ENCODE peak calls at places on chromosomes 1 and 21, in nine cellular contexts. One of them, this sample, is unnamed.

GRCh38 chr1:201756411-201756810 is 72.5 kb upstream of the IPO9 start:
- DNase-seq in thoracic aorta: no peak
- DNase-seq in right atrium auricular region: no peak
- DNase-seq in upper lobe of left lung: no peak
- DNase-seq in upper lobe of right lung: no peak
- DNase-seq in brain microvascular endothelial cell: peak; percentile 62
- DNase-seq in psoas muscle: no peak
- DNase-seq in left ventricle myocardium inferior: no peak
- DNase-seq in endodermal cell: no peak
- DNase-seq in this sample: peak; percentile 74

GRCh38 chr1:211344335-211344664 is 17.7 kb downstream of the TRAF5 start:
- DNase-seq in upper lobe of left lung: no peak
- DNase-seq in endodermal cell: no peak
- DNase-seq in brain microvascular endothelial cell: peak; percentile 82
- DNase-seq in psoas muscle: no peak
- DNase-seq in upper lobe of right lung: no peak
- DNase-seq in left ventricle myocardium inferior: no peak
- DNase-seq in thoracic aorta: no peak
- DNase-seq in right atrium auricular region: no peak
- DNase-seq in this sample: no peak

GRCh38 chr21:45948576-45949141 is 32.9 kb upstream of the COL6A1 start:
- DNase-seq in psoas muscle: no peak
- DNase-seq in upper lobe of left lung: peak; percentile 65
- DNase-seq in right atrium auricular region: no peak
- DNase-seq in brain microvascular endothelial cell: no peak
- DNase-seq in thoracic aorta: no peak
- DNase-seq in left ventricle myocardium inferior: no peak
- DNase-seq in endodermal cell: no peak
- DNase-seq in upper lobe of right lung: no peak
- DNase-seq in this sample: no peak

GRCh38 chr1:235588916-235589515 is 60.6 kb downstream of the GNG4 start:
- DNase-seq in brain microvascular endothelial cell: peak; percentile 55
- DNase-seq in upper lobe of right lung: peak; percentile 31
- DNase-seq in right atrium auricular region: no peak
- DNase-seq in upper lobe of left lung: no peak
- DNase-seq in left ventricle myocardium inferior: no peak
- DNase-seq in psoas muscle: no peak
- DNase-seq in endodermal cell: no peak
- DNase-seq in thoracic aorta: no peak
- DNase-seq in this sample: no peak

GRCh38 chr1:201260236-201260591 is 23.1 kb upstream of the PKP1 start:
- DNase-seq in psoas muscle: no peak
- DNase-seq in brain microvascular endothelial cell: no peak
- DNase-seq in right atrium auricular region: no peak
- DNase-seq in left ventricle myocardium inferior: no peak
- DNase-seq in endodermal cell: no peak
- DNase-seq in upper lobe of right lung: no peak
- DNase-seq in thoracic aorta: no peak
- DNase-seq in upper lobe of left lung: no peak
- DNase-seq in this sample: no peak

GRCh38 chr21:39263372-39263771 is 50.1 kb downstream of the BRWD1 start:
- DNase-seq in psoas muscle: no peak
- DNase-seq in left ventricle myocardium inferior: no peak
- DNase-seq in right atrium auricular region: no peak
- DNase-seq in endodermal cell: no peak
- DNase-seq in upper lobe of right lung: no peak
- DNase-seq in upper lobe of left lung: no peak
- DNase-seq in brain microvascular endothelial cell: no peak
- DNase-seq in thoracic aorta: no peak
- DNase-seq in this sample: no peak

GRCh38 chr1:91795601-91796389 is 90.2 kb downstream of the TGFBR3 start:
- DNase-seq in thoracic aorta: no peak
- DNase-seq in left ventricle myocardium inferior: no peak
- DNase-seq in brain microvascular endothelial cell: peak; percentile 42
- DNase-seq in upper lobe of right lung: no peak
- DNase-seq in right atrium auricular region: no peak
- DNase-seq in endodermal cell: no peak
- DNase-seq in psoas muscle: no peak
- DNase-seq in upper lobe of left lung: no peak
- DNase-seq in this sample: no peak

GRCh38 chr1:188778578-188778977 is 1699.1 kb downstream of the BRINP3 start:
- DNase-seq in psoas muscle: no peak
- DNase-seq in right atrium auricular region: no peak
- DNase-seq in upper lobe of left lung: no peak
- DNase-seq in endodermal cell: no peak
- DNase-seq in thoracic aorta: no peak
- DNase-seq in left ventricle myocardium inferior: no peak
- DNase-seq in brain microvascular endothelial cell: no peak
- DNase-seq in upper lobe of right lung: no peak
- DNase-seq in this sample: no peak

GRCh38 chr1:32266926-32267645 is 16.0 kb downstream of the LCK start:
- DNase-seq in thoracic aorta: no peak
- DNase-seq in upper lobe of right lung: no peak
- DNase-seq in psoas muscle: no peak
- DNase-seq in brain microvascular endothelial cell: peak; percentile 45
- DNase-seq in endodermal cell: no peak
- DNase-seq in left ventricle myocardium inferior: no peak
- DNase-seq in upper lobe of left lung: no peak
- DNase-seq in right atrium auricular region: no peak
- DNase-seq in this sample: no peak

GRCh38 chr1:54543729-54544496 is 4.1 kb upstream of the ACOT11 start:
- DNase-seq in upper lobe of left lung: no peak
- DNase-seq in left ventricle myocardium inferior: no peak
- DNase-seq in right atrium auricular region: no peak
- DNase-seq in upper lobe of right lung: no peak
- DNase-seq in brain microvascular endothelial cell: no peak
- DNase-seq in thoracic aorta: no peak
- DNase-seq in psoas muscle: no peak
- DNase-seq in endodermal cell: no peak
- DNase-seq in this sample: no peak

GRCh38 chr21:41147096-41147978 is 20.6 kb upstream of the BACE2 start:
- DNase-seq in endodermal cell: peak; percentile 66
- DNase-seq in upper lobe of left lung: no peak
- DNase-seq in left ventricle myocardium inferior: no peak
- DNase-seq in psoas muscle: no peak
- DNase-seq in brain microvascular endothelial cell: no peak
- DNase-seq in right atrium auricular region: no peak
- DNase-seq in thoracic aorta: no peak
- DNase-seq in upper lobe of right lung: no peak
- DNase-seq in this sample: no peak

GRCh38 chr1:78420185-78420584 is 70.6 kb upstream of the PTGFR start:
- DNase-seq in right atrium auricular region: no peak
- DNase-seq in thoracic aorta: no peak
- DNase-seq in upper lobe of right lung: no peak
- DNase-seq in upper lobe of left lung: no peak
- DNase-seq in endodermal cell: no peak
- DNase-seq in left ventricle myocardium inferior: no peak
- DNase-seq in psoas muscle: no peak
- DNase-seq in brain microvascular endothelial cell: no peak
- DNase-seq in this sample: no peak

GRCh38 chr1:154595621-154596020 is 12.4 kb downstream of the ADAR start:
- DNase-seq in left ventricle myocardium inferior: no peak
- DNase-seq in psoas muscle: no peak
- DNase-seq in brain microvascular endothelial cell: no peak
- DNase-seq in thoracic aorta: no peak
- DNase-seq in right atrium auricular region: no peak
- DNase-seq in upper lobe of left lung: no peak
- DNase-seq in endodermal cell: no peak
- DNase-seq in upper lobe of right lung: no peak
- DNase-seq in this sample: no peak

GRCh38 chr1:90509225-90510048 is 207.7 kb downstream of the BARHL2 start:
- DNase-seq in psoas muscle: no peak
- DNase-seq in brain microvascular endothelial cell: no peak
- DNase-seq in endodermal cell: no peak
- DNase-seq in upper lobe of left lung: no peak
- DNase-seq in thoracic aorta: no peak
- DNase-seq in upper lobe of right lung: no peak
- DNase-seq in right atrium auricular region: no peak
- DNase-seq in left ventricle myocardium inferior: no peak
- DNase-seq in this sample: no peak

DNA sequence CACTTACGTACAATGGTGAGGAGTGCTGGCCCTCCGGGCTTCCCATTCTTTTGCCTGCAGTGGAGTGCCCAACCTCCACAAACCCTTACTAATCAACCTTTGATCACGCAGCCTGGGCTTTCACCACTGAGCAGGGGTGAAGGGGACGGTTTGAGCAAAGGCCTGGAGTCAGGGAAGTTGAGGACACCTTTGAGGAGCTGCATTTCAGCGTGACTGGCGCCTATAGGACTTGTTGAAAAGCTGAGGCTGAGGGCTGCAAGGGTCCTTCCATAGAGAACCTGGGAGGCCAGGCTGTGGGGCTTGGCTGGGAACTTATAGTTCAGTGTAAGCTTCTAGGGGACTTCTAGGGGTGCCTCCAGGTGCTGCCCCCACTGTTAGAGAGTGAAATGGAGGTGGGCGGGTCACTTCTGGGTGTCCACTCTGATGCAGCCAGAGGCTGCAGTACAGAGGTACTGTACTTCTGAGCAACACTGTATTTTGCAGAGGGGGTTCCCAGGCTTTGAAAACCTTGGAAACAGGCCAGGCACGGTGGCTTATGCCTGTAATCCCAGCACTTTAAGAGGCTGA is 9.8 kb downstream of the SYTL1 start:
- DNase-seq in psoas muscle: no peak
- DNase-seq in right atrium auricular region: no peak
- DNase-seq in upper lobe of right lung: no peak
- DNase-seq in thoracic aorta: no peak
- DNase-seq in endodermal cell: no peak
- DNase-seq in upper lobe of left lung: no peak
- DNase-seq in left ventricle myocardium inferior: no peak
- DNase-seq in brain microvascular endothelial cell: no peak
- DNase-seq in this sample: no peak
- H3K4me3 ChIP-seq in psoas muscle: no peak overlapping the region
- H3K4me3 ChIP-seq in right atrium auricular region: no peak overlapping the region
- H3K4me3 ChIP-seq in upper lobe of right lung: no peak overlapping the region
- H3K4me3 ChIP-seq in thoracic aorta: peak overlapping the region; percentile 73
- H3K4me3 ChIP-seq in endodermal cell: peak overlapping the region; percentile 73
- H3K4me3 ChIP-seq in upper lobe of left lung: peak overlapping the region; percentile 2
- H3K4me3 ChIP-seq in left ventricle myocardium inferior: peak overlapping the region; percentile 69
- H3K4me3 ChIP-seq in brain microvascular endothelial cell: no peak overlapping the region
- H3K4me3 ChIP-seq in this sample: no peak overlapping the region

GRCh38 chr21:33924766-33925100 is 9.1 kb upstream of the ATP5PO start:
- DNase-seq in upper lobe of right lung: no peak
- DNase-seq in right atrium auricular region: no peak
- DNase-seq in brain microvascular endothelial cell: no peak
- DNase-seq in thoracic aorta: no peak
- DNase-seq in endodermal cell: no peak
- DNase-seq in left ventricle myocardium inferior: no peak
- DNase-seq in psoas muscle: no peak
- DNase-seq in upper lobe of left lung: no peak
- DNase-seq in this sample: no peak

DNA sequence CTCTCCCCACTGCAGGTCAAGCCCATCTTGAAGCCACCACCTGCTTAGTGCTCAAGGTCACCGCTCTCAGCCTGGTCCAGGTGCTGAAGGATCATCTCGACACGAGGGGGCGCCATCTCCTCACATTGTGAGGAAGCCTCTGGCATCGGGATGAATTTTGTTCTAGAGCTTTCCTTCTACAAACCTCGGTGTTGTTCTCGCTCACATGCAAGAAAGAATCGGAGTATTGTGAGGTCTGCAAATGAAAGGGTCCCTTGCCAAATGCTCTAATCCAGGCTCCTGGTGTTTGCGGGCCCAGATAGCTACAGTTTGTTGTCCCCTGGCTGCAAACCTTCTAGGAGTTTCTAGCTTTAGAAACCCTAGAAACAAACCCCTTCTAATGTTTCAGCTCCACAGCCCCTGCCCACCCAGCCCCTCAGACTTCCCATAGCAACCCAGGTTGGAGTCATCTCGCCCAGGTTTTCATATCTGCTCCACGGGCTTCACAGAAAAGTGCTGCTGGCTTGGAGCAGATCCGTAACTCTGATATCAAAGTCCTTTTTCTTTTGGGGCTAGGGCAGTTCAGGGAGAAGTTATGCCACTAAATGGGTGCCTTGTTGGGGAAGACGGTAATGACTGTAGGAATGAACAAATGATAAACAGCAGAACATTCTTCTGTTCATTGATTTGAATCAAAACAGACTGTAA is 8.6 kb upstream of the ATP5PO start:
- DNase-seq in left ventricle myocardium inferior: peak; percentile 88
- DNase-seq in upper lobe of left lung: no peak
- DNase-seq in endodermal cell: peak; percentile 96
- DNase-seq in thoracic aorta: peak; percentile 47
- DNase-seq in upper lobe of right lung: peak; percentile 92
- DNase-seq in brain microvascular endothelial cell: peak; percentile 69
- DNase-seq in psoas muscle: peak; percentile 93
- DNase-seq in right atrium auricular region: peak; percentile 91
- DNase-seq in this sample: no peak
- TF ChIP-seq CTCF in left ventricle myocardium inferior: peak; percentile 94
- TF ChIP-seq CTCF in upper lobe of left lung: peak; percentile 86
- TF ChIP-seq CTCF in endodermal cell: peak; percentile 95
- TF ChIP-seq CTCF in thoracic aorta: peak; percentile 89
- TF ChIP-seq CTCF in upper lobe of right lung: peak; percentile 93
- TF ChIP-seq CTCF in brain microvascular endothelial cell: peak; percentile 93
- TF ChIP-seq CTCF in psoas muscle: peak; percentile 92
- TF ChIP-seq CTCF in right atrium auricular region: peak; percentile 81
- TF ChIP-seq CTCF in this sample: peak; percentile 86

DNA sequence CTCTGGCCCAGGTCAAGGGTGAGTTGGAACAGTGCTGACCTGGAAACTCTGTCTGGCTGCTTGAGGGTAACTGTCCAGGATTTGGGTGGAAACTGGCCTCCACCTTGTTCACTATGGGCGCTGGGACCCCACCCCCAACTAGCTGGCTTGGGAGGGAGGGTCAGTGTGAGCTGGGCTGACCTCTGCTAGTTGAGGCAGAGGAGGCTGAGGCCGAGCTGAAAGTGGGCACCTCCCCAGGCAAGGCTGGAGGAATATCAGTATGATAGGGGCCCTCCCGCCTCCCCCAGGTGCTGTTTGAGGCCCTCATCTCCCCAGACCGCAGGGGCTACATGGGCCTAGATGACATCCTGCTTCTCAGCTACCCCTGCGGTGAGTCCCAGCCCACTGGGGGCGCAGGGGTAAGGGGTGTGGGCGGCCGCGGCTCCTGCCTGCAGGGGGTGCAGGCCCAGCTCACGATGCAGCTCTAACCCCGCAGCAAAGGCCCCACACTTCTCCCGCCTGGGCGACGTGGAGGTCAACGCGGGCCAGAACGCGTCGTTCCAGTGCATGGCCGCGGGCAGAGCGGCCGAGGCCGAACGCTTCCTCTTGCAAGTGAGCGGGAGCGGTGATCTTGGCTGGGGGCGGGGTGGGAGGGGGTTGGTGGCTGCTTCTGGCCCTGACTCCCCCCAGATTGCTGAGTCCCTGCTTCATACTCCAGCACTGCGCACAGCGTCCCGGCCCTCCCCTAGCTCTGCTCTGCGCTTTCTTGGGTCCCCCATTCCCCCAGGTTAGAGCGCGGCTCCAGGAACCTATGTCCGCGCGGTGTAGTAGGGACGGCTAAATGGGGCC is 22.9 kb downstream of the PTPRU start:
- DNase-seq in thoracic aorta: no peak
- DNase-seq in right atrium auricular region: no peak
- DNase-seq in upper lobe of right lung: peak; percentile 64
- DNase-seq in brain microvascular endothelial cell: no peak
- DNase-seq in endodermal cell: peak; percentile 79
- DNase-seq in upper lobe of left lung: peak; percentile 86
- DNase-seq in left ventricle myocardium inferior: no peak
- DNase-seq in psoas muscle: no peak
- DNase-seq in this sample: no peak
- H3K27me3 ChIP-seq in thoracic aorta: no peaks in the 10 kb centered on the region
- H3K27me3 ChIP-seq in right atrium auricular region: no peaks in the 10 kb centered on the region
- H3K27me3 ChIP-seq in upper lobe of right lung: peaks cover 16% of the 10 kb centered on the region
- H3K27me3 ChIP-seq in brain microvascular endothelial cell: no peaks in the 10 kb centered on the region
- H3K27me3 ChIP-seq in endodermal cell: peaks cover 5% of the 10 kb centered on the region
- H3K27me3 ChIP-seq in upper lobe of left lung: no peaks in the 10 kb centered on the region
- H3K27me3 ChIP-seq in left ventricle myocardium inferior: peaks cover 34% of the 10 kb centered on the region
- H3K27me3 ChIP-seq in psoas muscle: no peaks in the 10 kb centered on the region
- H3K27me3 ChIP-seq in this sample: no peaks in the 10 kb centered on the region

GRCh38 chr1:111745670-111746613 is 6.7 kb upstream of the INKA2 start:
- DNase-seq in left ventricle myocardium inferior: no peak
- DNase-seq in upper lobe of left lung: no peak
- DNase-seq in thoracic aorta: no peak
- DNase-seq in psoas muscle: no peak
- DNase-seq in endodermal cell: no peak
- DNase-seq in right atrium auricular region: no peak
- DNase-seq in upper lobe of right lung: no peak
- DNase-seq in brain microvascular endothelial cell: no peak
- DNase-seq in this sample: no peak
- H3K4me3 ChIP-seq in left ventricle myocardium inferior: no peak overlapping the region
- H3K4me3 ChIP-seq in upper lobe of left lung: no peak overlapping the region
- H3K4me3 ChIP-seq in thoracic aorta: no peak overlapping the region
- H3K4me3 ChIP-seq in psoas muscle: no peak overlapping the region
- H3K4me3 ChIP-seq in endodermal cell: no peak overlapping the region
- H3K4me3 ChIP-seq in right atrium auricular region: no peak overlapping the region
- H3K4me3 ChIP-seq in upper lobe of right lung: no peak overlapping the region
- H3K4me3 ChIP-seq in brain microvascular endothelial cell: no peak overlapping the region
- H3K4me3 ChIP-seq in this sample: no peak overlapping the region

This sample was measured in BJ.